ENCODE peak calls at places on chromosome 17, in nine cellular contexts. F, I, W, U, H, E, S, V and C are unnamed samples. For H3K4me1, the result is how much of the 10 kb centered on the place peaks cover.

GRCh38 chr17:49343273-49343672 is 18.8 kb downstream of the ZNF652 start:
- DNase-seq in F (peak), I (no peak), W (no peak), U (no peak), H (no peak), E (no peak), S (no peak), V (peak), C (no peak)

GRCh38 chr17:48630925-48631692 is 5.0 kb upstream of the HOXB9 start:
- DNase-seq in F (no peak), I (no peak), W (no peak), U (no peak), H (no peak), E (no peak), S (no peak), V (no peak), C (peak)

GRCh38 chr17:38879878-38880727 is 10.2 kb downstream of the LASP1 start:
- DNase-seq in F (peak), I (no peak), W (no peak), U (peak), H (peak), E (no peak), S (no peak), V (peak), C (peak)

GRCh38 chr17:36818134-36818825 is 119.0 kb upstream of the LHX1 start:
- DNase-seq in F (no peak), I (no peak), W (no peak), U (peak), H (no peak), E (no peak), S (no peak), V (no peak), C (no peak)

GRCh38 chr17:43905985-43906852 is 1.1 kb downstream of the MPP2 start:
- DNase-seq in F (peak), I (peak), W (peak), U (peak), H (peak), E (no peak), S (peak), V (peak), C (peak)

GRCh38 chr17:27975146-27976011 is 67.1 kb upstream of the NLK start:
- DNase-seq in F (peak), I (no peak), W (no peak), U (no peak), H (no peak), E (no peak), S (no peak), V (peak), C (no peak)

GRCh38 chr17:31559647-31560501 is 168.4 kb downstream of the RAB11FIP4 start:
- DNase-seq in F (peak), I (no peak), W (no peak), U (peak), H (no peak), E (no peak), S (no peak), V (no peak), C (peak)

GRCh38 chr17:27293359-27293897 is 486 bp upstream of the WSB1 start:
- DNase-seq in F (no peak), I (no peak), W (no peak), U (peak), H (no peak), E (no peak), S (no peak), V (no peak), C (no peak)

GRCh38 chr17:40551874-40552768 is 13.2 kb downstream of the CCR7 start:
- DNase-seq in F (peak), I (peak), W (peak), U (no peak), H (peak), E (no peak), S (no peak), V (peak), C (peak)
- H3K4me1 ChIP-seq in F (half or more), I (half or more), W (under half), U (under half), H (half or more), E (under half), S (half or more), V (half or more), C (under half)

DNA sequence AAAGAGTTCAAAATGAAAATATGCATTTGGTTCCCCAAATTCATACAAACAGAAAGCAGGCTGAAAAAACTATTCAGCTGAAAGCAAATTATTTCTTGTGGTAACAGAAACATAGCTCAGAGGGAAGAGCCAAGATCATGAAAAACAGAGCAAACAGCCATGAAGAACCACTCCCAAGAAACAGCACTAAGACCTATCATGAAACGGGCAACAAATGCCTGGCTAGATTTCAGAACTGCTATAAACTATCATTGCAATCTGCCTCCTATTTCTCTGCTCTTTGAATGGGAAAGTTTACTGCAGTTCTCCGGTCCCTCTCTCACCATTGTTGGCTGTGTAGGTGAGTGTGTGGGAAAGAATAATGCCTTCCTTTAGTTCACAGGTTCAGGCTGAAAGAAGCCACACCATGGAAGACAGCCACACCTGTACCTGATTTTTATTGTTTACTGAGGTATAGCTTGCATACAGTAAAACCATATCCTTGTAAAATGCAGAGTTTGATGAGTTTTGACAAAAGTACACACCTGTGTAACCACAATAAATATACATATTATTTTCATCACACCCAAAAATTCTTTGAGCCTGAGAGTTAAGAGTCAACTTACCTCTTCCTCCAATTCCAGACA is 48.2 kb downstream of the CEP112 start:
- DNase-seq in F (no peak), I (no peak), W (no peak), U (no peak), H (no peak), E (no peak), S (no peak), V (no peak), C (no peak)
- H3K4me1 ChIP-seq in F (under half), I (under half), W (under half), U (under half), H (under half), E (under half), S (under half), V (under half), C (under half)

GRCh38 chr17:57403241-57403640 is 146.9 kb downstream of the MSI2 start:
- DNase-seq in F (no peak), I (no peak), W (no peak), U (no peak), H (no peak), E (no peak), S (no peak), V (no peak), C (no peak)
- H3K4me1 ChIP-seq in F (under half), I (under half), W (under half), U (half or more), H (under half), E (under half), S (half or more), V (under half), C (under half)

GRCh38 chr17:52828621-52829020 is 670.1 kb upstream of the CA10 start:
- DNase-seq in F (no peak), I (no peak), W (no peak), U (no peak), H (no peak), E (no peak), S (no peak), V (no peak), C (no peak)

GRCh38 chr17:52823155-52823554 is 664.6 kb upstream of the CA10 start:
- DNase-seq in F (no peak), I (no peak), W (no peak), U (no peak), H (no peak), E (no peak), S (no peak), V (no peak), C (no peak)

GRCh38 chr17:52827526-52827925 is 669.0 kb upstream of the CA10 start:
- DNase-seq in F (no peak), I (no peak), W (no peak), U (no peak), H (no peak), E (no peak), S (no peak), V (no peak), C (no peak)

GRCh38 chr17:52824542-52824941 is 666.0 kb upstream of the CA10 start:
- DNase-seq in F (no peak), I (no peak), W (no peak), U (no peak), H (no peak), E (no peak), S (no peak), V (no peak), C (no peak)
- H3K4me1 ChIP-seq in F (under half), I (under half), W (under half), U (under half), H (under half), E (under half), S (under half), V (under half), C (under half)

GRCh38 chr17:75692976-75693375 is 25.8 kb downstream of the SAP30BP start:
- DNase-seq in F (peak), I (no peak), W (no peak), U (no peak), H (no peak), E (no peak), S (no peak), V (no peak), C (peak)
- H3K4me1 ChIP-seq in F (half or more), I (half or more), W (under half), U (under half), H (under half), E (under half), S (half or more), V (under half), C (under half)

GRCh38 chr17:40445769-40446468 is 2.7 kb downstream of the IGFBP4 start:
- DNase-seq in F (peak), I (no peak), W (no peak), U (no peak), H (peak), E (no peak), S (no peak), V (peak), C (no peak)
- H3K4me1 ChIP-seq in F (half or more), I (half or more), W (under half), U (under half), H (under half), E (under half), S (half or more), V (under half), C (under half)

GRCh38 chr17:76080934-76081287 is 1.9 kb downstream of the ZACN start:
- DNase-seq in F (no peak), I (no peak), W (no peak), U (no peak), H (no peak), E (no peak), S (no peak), V (no peak), C (no peak)
- H3K4me1 ChIP-seq in F (under half), I (under half), W (under half), U (under half), H (under half), E (under half), S (under half), V (under half), C (under half)

DNA sequence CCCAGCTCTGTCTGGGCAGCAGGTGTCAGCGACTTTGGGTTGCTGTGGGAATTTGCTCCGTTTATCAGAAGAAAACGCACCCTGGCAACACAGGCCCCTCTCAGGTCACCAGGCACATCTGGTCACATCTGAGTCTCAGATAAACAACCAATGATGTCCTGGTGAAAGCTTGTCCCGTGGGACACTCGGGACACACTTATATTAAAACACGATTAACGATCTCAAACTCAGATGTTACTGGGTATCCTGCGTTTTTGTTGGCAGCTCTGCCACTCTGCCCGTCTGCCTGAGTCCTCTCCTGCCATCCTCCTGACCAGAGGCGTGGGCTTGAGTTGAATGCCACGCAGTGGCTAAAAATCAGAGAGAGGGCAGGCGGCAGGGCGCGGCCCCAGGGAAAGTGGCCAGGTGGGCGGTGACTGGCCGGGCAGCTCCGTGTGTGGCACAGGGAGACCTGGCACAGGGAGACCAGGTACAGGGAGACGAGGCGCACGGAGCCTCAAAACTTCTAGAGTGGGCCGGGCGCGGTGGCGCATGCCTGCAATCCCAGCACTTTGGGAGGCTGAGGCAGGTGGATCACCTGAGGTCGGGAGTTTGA is 2.1 kb downstream of the SECTM1 start:
- DNase-seq in F (no peak), I (no peak), W (peak), U (no peak), H (no peak), E (no peak), S (no peak), V (no peak), C (peak)
- H3K4me1 ChIP-seq in F (under half), I (half or more), W (under half), U (under half), H (under half), E (under half), S (half or more), V (under half), C (under half)

GRCh38 chr17:57522436-57523005 is 222.6 kb downstream of the CCDC182 start:
- DNase-seq in F (no peak), I (no peak), W (no peak), U (no peak), H (no peak), E (no peak), S (no peak), V (no peak), C (no peak)

GRCh38 chr17:57519800-57520199 is 225.3 kb downstream of the CCDC182 start:
- DNase-seq in F (no peak), I (no peak), W (no peak), U (no peak), H (no peak), E (no peak), S (no peak), V (no peak), C (no peak)

GRCh38 chr17:57523926-57524634 is 221.0 kb downstream of the CCDC182 start:
- DNase-seq in F (peak), I (peak), W (no peak), U (no peak), H (peak), E (no peak), S (peak), V (peak), C (peak)

GRCh38 chr17:57519199-57519598 is 225.9 kb downstream of the CCDC182 start:
- DNase-seq in F (peak), I (no peak), W (peak), U (no peak), H (peak), E (no peak), S (no peak), V (peak), C (no peak)

GRCh38 chr17:57521606-57522435 is 223.3 kb downstream of the CCDC182 start:
- DNase-seq in F (no peak), I (no peak), W (no peak), U (no peak), H (no peak), E (no peak), S (no peak), V (peak), C (no peak)
- H3K4me1 ChIP-seq in F (under half), I (under half), W (half or more), U (half or more), H (under half), E (under half), S (half or more), V (under half), C (under half)

GRCh38 chr17:2068101-2068518 is 13.2 kb downstream of the HIC1 start:
- DNase-seq in F (peak), I (no peak), W (no peak), U (no peak), H (peak), E (no peak), S (no peak), V (peak), C (peak)
- H3K4me1 ChIP-seq in F (half or more), I (half or more), W (under half), U (under half), H (half or more), E (under half), S (half or more), V (half or more), C (under half)